ENCODE peak calls at places on chromosomes 5 and 9, in eight cellular contexts. N is heart left ventricle, J is breast epithelium, T is H1, Y is neural progenitor cell, V is body of pancreas, R is RWPE1, L is substantia nigra. M is an unnamed sample.

GRCh38 chr9:76302947-76303550 is 91.2 kb downstream of the RFK start:
- DNase-seq in N (no peak), J (no peak), T (no peak), Y (peak), V (peak), R (peak), L (no peak), M (no peak)

GRCh38 chr9:19181002-19181401 is 49.5 kb upstream of the DENND4C start:
- DNase-seq in N (no peak), J (no peak), T (no peak), Y (no peak), V (no peak), R (no peak), L (no peak), M (no peak)

GRCh38 chr5:159073030-159073429 is 26.7 kb downstream of the EBF1 start:
- DNase-seq in N (no peak), J (no peak), T (no peak), Y (no peak), V (no peak), R (no peak), L (no peak), M (no peak)

GRCh38 chr5:170179626-170180025 is 53.2 kb upstream of the C5orf58 start:
- DNase-seq in N (no peak), J (no peak), T (no peak), Y (no peak), V (no peak), R (no peak), L (no peak), M (no peak)

GRCh38 chr9:121298016-121298538 is 30.1 kb downstream of the GSN start:
- DNase-seq in N (no peak), J (no peak), T (no peak), Y (peak), V (no peak), R (no peak), L (no peak), M (no peak)

GRCh38 chr5:958701-959571 is 49.7 kb upstream of the NKD2 start:
- DNase-seq in N (no peak), J (peak), T (no peak), Y (no peak), V (peak), R (peak), L (peak), M (no peak)

GRCh38 chr5:170736966-170737365 is 46.6 kb upstream of the GABRP start:
- DNase-seq in N (no peak), J (no peak), T (peak), Y (no peak), V (no peak), R (no peak), L (no peak), M (no peak)

GRCh38 chr5:145680744-145681143 is 154.4 kb downstream of the PRELID2 start:
- DNase-seq in N (no peak), J (no peak), T (no peak), Y (no peak), V (no peak), R (no peak), L (no peak), M (no peak)

GRCh38 chr5:123448017-123448617 is 24.9 kb upstream of the CEP120 start:
- DNase-seq in N (no peak), J (no peak), T (no peak), Y (no peak), V (no peak), R (no peak), L (no peak), M (no peak)

GRCh38 chr9:72141484-72141883 is 7.8 kb upstream of the GDA start:
- DNase-seq in N (no peak), J (no peak), T (no peak), Y (no peak), V (no peak), R (no peak), L (no peak), M (no peak)

GRCh38 chr9:121550569-121551512 is 51.2 kb upstream of the GGTA1 start:
- DNase-seq in N (peak), J (peak), T (peak), Y (peak), V (peak), R (peak), L (peak), M (peak)

GRCh38 chr5:93130623-93131022 is 450.4 kb downstream of the NR2F1-AS1 start:
- DNase-seq in N (no peak), J (no peak), T (no peak), Y (no peak), V (peak), R (no peak), L (no peak), M (no peak)
- H3K27ac ChIP-seq in N (no peak), J (no peak), T (no peak), Y (no peak), V (no peak), R (no peak), L (no peak), M (no peak)

GRCh38 chr5:124951105-124951504 is 204.7 kb upstream of the ZNF608 start:
- DNase-seq in N (no peak), J (no peak), T (no peak), Y (no peak), V (no peak), R (no peak), L (no peak), M (no peak)

GRCh38 chr5:124948062-124948753 is 201.8 kb upstream of the ZNF608 start:
- DNase-seq in N (no peak), J (peak), T (no peak), Y (peak), V (no peak), R (no peak), L (no peak), M (no peak)

GRCh38 chr5:124951676-124952075 is 205.2 kb upstream of the ZNF608 start:
- DNase-seq in N (no peak), J (no peak), T (no peak), Y (no peak), V (no peak), R (no peak), L (no peak), M (no peak)

GRCh38 chr5:124949862-124950261 is 203.4 kb upstream of the ZNF608 start:
- DNase-seq in N (no peak), J (peak), T (no peak), Y (no peak), V (no peak), R (no peak), L (no peak), M (no peak)

GRCh38 chr5:124948754-124949275 is 202.4 kb upstream of the ZNF608 start:
- DNase-seq in N (no peak), J (no peak), T (no peak), Y (no peak), V (no peak), R (no peak), L (no peak), M (no peak)
- H3K27ac ChIP-seq in N (peak), J (peak), T (no peak), Y (peak), V (no peak), R (no peak), L (no peak), M (no peak)

GRCh38 chr5:142550471-142550870 is 135.4 kb downstream of the FGF1 start:
- DNase-seq in N (no peak), J (no peak), T (no peak), Y (no peak), V (no peak), R (no peak), L (no peak), M (no peak)
- H3K27ac ChIP-seq in N (no peak), J (no peak), T (no peak), Y (no peak), V (no peak), R (no peak), L (no peak), M (no peak)

DNA sequence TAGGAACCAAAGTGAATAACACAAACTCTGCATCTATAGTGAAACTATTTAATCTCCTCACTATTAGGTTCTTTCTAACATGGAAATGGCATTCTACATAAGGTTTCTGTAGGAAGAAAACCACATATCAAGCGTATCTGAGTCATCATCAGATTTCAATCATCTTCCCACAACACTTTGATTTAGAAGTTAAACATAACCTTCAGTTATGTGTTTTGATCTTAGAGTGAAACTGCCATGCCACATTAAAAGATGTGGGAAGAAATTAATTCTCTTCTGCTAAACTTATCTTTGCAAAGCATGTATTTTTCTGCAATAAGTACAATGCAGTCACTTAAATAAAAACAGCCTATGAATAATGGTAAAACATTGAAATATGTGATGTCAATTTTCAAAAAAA is 55.0 kb downstream of the MEF2C start:
- DNase-seq in N (no peak), J (no peak), T (no peak), Y (no peak), V (no peak), R (no peak), L (no peak), M (no peak)
- H3K27ac ChIP-seq in N (peak), J (no peak), T (no peak), Y (no peak), V (peak), R (no peak), L (no peak), M (peak)

M was measured in caudate nucleus.